ENCODE peak calls at places on chromosomes 11 and 22, in seven cellular contexts. R is memory B cell, Y is adipocyte, A is AG09319, D is GM12865, K is left ventricle myocardium inferior, V is psoas muscle. S is an unnamed sample.

GRCh38 chr11:109132539-109132938 is 289.5 kb upstream of the C11orf87 start:
- DNase-seq in A (no peak), Y (no peak), D (peak; percentile 13), V (no peak), K (no peak), R (no peak), S (no peak)

GRCh38 chr11:5043385-5043784 is 2.9 kb upstream of the OR52J3 start:
- DNase-seq in D (no peak), Y (peak; percentile 38), V (no peak), A (no peak), R (no peak), K (no peak), S (no peak)

GRCh38 chr22:20503816-20504215 is 3.6 kb upstream of the MED15 start:
- DNase-seq in Y (no peak), A (no peak), D (no peak), R (no peak), V (no peak), K (no peak), S (no peak)

GRCh38 chr11:117837791-117838190 is 13.2 kb upstream of the FXYD2 start:
- DNase-seq in Y (no peak), D (no peak), K (peak; percentile 12), V (no peak), A (no peak), R (no peak), S (no peak)

GRCh38 chr22:37485006-37485713 is 1.0 kb downstream of the MFNG start:
- DNase-seq in K (no peak), D (peak; percentile 75), R (peak; percentile 56), V (no peak), Y (no peak), A (no peak), S (no peak)

GRCh38 chr11:7538023-7538422 is 24.2 kb downstream of the PPFIBP2 start:
- DNase-seq in K (peak; percentile 32), Y (no peak), R (no peak), D (no peak), V (peak; percentile 63), A (no peak), S (no peak)

GRCh38 chr11:130476200-130476921 is 27.9 kb downstream of the ADAMTS15 start:
- DNase-seq in Y (no peak), K (peak; percentile 50), R (no peak), V (no peak), A (no peak), D (no peak), S (no peak)

GRCh38 chr22:46381142-46381541 is 45.6 kb downstream of the TRMU start:
- DNase-seq in Y (no peak), A (no peak), R (no peak), D (no peak), K (no peak), V (no peak), S (no peak)

GRCh38 chr22:23146842-23147205 is 1.5 kb downstream of the RAB36 start:
- DNase-seq in R (no peak), V (no peak), Y (no peak), D (no peak), A (no peak), K (no peak), S (no peak)

GRCh38 chr11:103183981-103184592 is 74.9 kb downstream of the DYNC2H1 start:
- DNase-seq in K (no peak), V (no peak), Y (peak; percentile 0), R (no peak), A (no peak), D (no peak), S (no peak)

GRCh38 chr22:42419328-42419881 is 12.8 kb downstream of the NFAM1 start:
- DNase-seq in A (no peak), V (no peak), Y (no peak), D (peak; percentile 84), R (peak; percentile 62), K (no peak), S (no peak)

GRCh38 chr11:86548278-86548917 is 124.0 kb downstream of the ME3 start:
- DNase-seq in R (no peak), K (no peak), A (peak; percentile 29), D (no peak), Y (peak; percentile 55), V (no peak), S (no peak)

GRCh38 chr11:102256251-102256650 is 61.0 kb upstream of the BIRC3 start:
- DNase-seq in Y (peak; percentile 66), V (no peak), D (no peak), R (no peak), K (no peak), A (no peak), S (no peak)

GRCh38 chr11:106724293-106724892 is 293.9 kb downstream of the GUCY1A2 start:
- DNase-seq in R (no peak), Y (peak; percentile 47), V (no peak), D (no peak), K (no peak), A (no peak), S (no peak)

GRCh38 chr11:30635401-30635989 is 49.3 kb upstream of the MPPED2 start:
- DNase-seq in R (no peak), K (no peak), V (no peak), D (no peak), Y (no peak), A (no peak), S (no peak)

GRCh38 chr22:44665115-44665514 is 36.9 kb upstream of the PRR5 start:
- DNase-seq in R (no peak), D (no peak), Y (no peak), V (no peak), K (peak; percentile 47), A (no peak), S (no peak)

GRCh38 chr11:130457909-130458729 is 9.7 kb downstream of the ADAMTS15 start:
- DNase-seq in D (no peak), A (no peak), Y (no peak), K (peak; percentile 56), V (no peak), R (no peak), S (no peak)

GRCh38 chr22:22410121-22410520 is 98.4 kb downstream of the ZNF280B start:
- DNase-seq in K (peak; percentile 76), Y (no peak), A (no peak), D (peak; percentile 41), V (no peak), R (peak; percentile 63), S (no peak)

GRCh38 chr22:38792833-38793232 is 1.1 kb downstream of the DNAL4 start:
- DNase-seq in R (no peak), A (no peak), D (no peak), V (no peak), K (no peak), Y (peak; percentile 21), S (no peak)

GRCh38 chr11:121630041-121630440 is 177.3 kb upstream of the SORL1-AS1 start:
- DNase-seq in R (no peak), A (no peak), Y (peak; percentile 82), K (no peak), D (no peak), V (no peak), S (no peak)

GRCh38 chr11:11584446-11584810 is 37.4 kb downstream of the GALNT18 start:
- DNase-seq in D (no peak), V (no peak), Y (peak; percentile 37), K (no peak), A (no peak), R (no peak), S (no peak)

GRCh38 chr11:64863381-64864060 is 14.9 kb downstream of the EHD1 start:
- DNase-seq in D (no peak), Y (peak; percentile 42), A (no peak), K (no peak), V (no peak), R (no peak), S (no peak)

GRCh38 chr11:126477526-126478275 is 122.2 kb downstream of the ST3GAL4 start:
- DNase-seq in A (no peak), R (no peak), Y (no peak), V (no peak), K (no peak), D (peak; percentile 50), S (no peak)

GRCh38 chr11:64885367-64886286 is 7.2 kb upstream of the EHD1 start:
- DNase-seq in D (no peak), K (no peak), Y (peak; percentile 75), A (no peak), V (no peak), R (no peak), S (no peak)

GRCh38 chr22:35681454-35682050 is 33.3 kb downstream of the APOL6 start:
- DNase-seq in V (no peak), R (no peak), K (no peak), D (no peak), A (no peak), Y (no peak), S (no peak)

S was measured in pancreas.